ENCODE peak calls at places on chromosome X, in nine cellular contexts. One of them, this sample, is unnamed.

GRCh38 chrX:28586891-28587635 is at the start of gene IL1RAPL1:
- DNase-seq in spleen: no peak
- DNase-seq in bronchial epithelial cell: peak
- DNase-seq in upper lobe of left lung: no peak
- DNase-seq in transverse colon: no peak
- DNase-seq in naive thymus-derived CD4-positive, alpha-beta T cell: no peak
- DNase-seq in mucosa of descending colon: no peak
- DNase-seq in pancreas: no peak
- DNase-seq in astrocyte of the spinal cord: peak
- DNase-seq in this sample: peak

GRCh38 chrX:16826207-16826606 is 39.9 kb downstream of the TXLNG start:
- DNase-seq in spleen: no peak
- DNase-seq in bronchial epithelial cell: peak
- DNase-seq in upper lobe of left lung: no peak
- DNase-seq in transverse colon: no peak
- DNase-seq in naive thymus-derived CD4-positive, alpha-beta T cell: no peak
- DNase-seq in mucosa of descending colon: no peak
- DNase-seq in pancreas: no peak
- DNase-seq in astrocyte of the spinal cord: peak
- DNase-seq in this sample: no peak

GRCh38 chrX:7515681-7516413 is 327.1 kb upstream of the VCX start:
- DNase-seq in spleen: no peak
- DNase-seq in bronchial epithelial cell: peak
- DNase-seq in upper lobe of left lung: no peak
- DNase-seq in transverse colon: no peak
- DNase-seq in naive thymus-derived CD4-positive, alpha-beta T cell: no peak
- DNase-seq in mucosa of descending colon: no peak
- DNase-seq in pancreas: no peak
- DNase-seq in astrocyte of the spinal cord: no peak
- DNase-seq in this sample: no peak

GRCh38 chrX:44245730-44246129 is 97.7 kb downstream of the EFHC2 start:
- DNase-seq in spleen: no peak
- DNase-seq in bronchial epithelial cell: no peak
- DNase-seq in upper lobe of left lung: no peak
- DNase-seq in transverse colon: no peak
- DNase-seq in naive thymus-derived CD4-positive, alpha-beta T cell: peak
- DNase-seq in mucosa of descending colon: no peak
- DNase-seq in pancreas: no peak
- DNase-seq in astrocyte of the spinal cord: no peak
- DNase-seq in this sample: no peak

GRCh38 chrX:118773782-118774181 is 46.4 kb downstream of the IL13RA1 start:
- DNase-seq in spleen: no peak
- DNase-seq in bronchial epithelial cell: peak
- DNase-seq in upper lobe of left lung: peak
- DNase-seq in transverse colon: peak
- DNase-seq in naive thymus-derived CD4-positive, alpha-beta T cell: no peak
- DNase-seq in mucosa of descending colon: no peak
- DNase-seq in pancreas: no peak
- DNase-seq in astrocyte of the spinal cord: no peak
- DNase-seq in this sample: no peak

GRCh38 chrX:19028560-19028959 is 44.6 kb upstream of the PHKA2 start:
- DNase-seq in spleen: no peak
- DNase-seq in bronchial epithelial cell: no peak
- DNase-seq in upper lobe of left lung: no peak
- DNase-seq in transverse colon: no peak
- DNase-seq in naive thymus-derived CD4-positive, alpha-beta T cell: no peak
- DNase-seq in mucosa of descending colon: no peak
- DNase-seq in pancreas: no peak
- DNase-seq in astrocyte of the spinal cord: no peak
- DNase-seq in this sample: no peak

GRCh38 chrX:41014776-41015175 is 70.5 kb upstream of the USP9X start:
- DNase-seq in spleen: no peak
- DNase-seq in bronchial epithelial cell: peak
- DNase-seq in upper lobe of left lung: no peak
- DNase-seq in transverse colon: no peak
- DNase-seq in naive thymus-derived CD4-positive, alpha-beta T cell: no peak
- DNase-seq in mucosa of descending colon: no peak
- DNase-seq in pancreas: no peak
- DNase-seq in astrocyte of the spinal cord: no peak
- DNase-seq in this sample: no peak

GRCh38 chrX:48997455-48997854 is 4.6 kb downstream of the GRIPAP1 start:
- DNase-seq in spleen: no peak
- DNase-seq in bronchial epithelial cell: no peak
- DNase-seq in upper lobe of left lung: no peak
- DNase-seq in transverse colon: no peak
- DNase-seq in naive thymus-derived CD4-positive, alpha-beta T cell: no peak
- DNase-seq in mucosa of descending colon: no peak
- DNase-seq in pancreas: no peak
- DNase-seq in astrocyte of the spinal cord: no peak
- DNase-seq in this sample: no peak

GRCh38 chrX:40132751-40133150 is 35.0 kb upstream of the BCOR start:
- DNase-seq in spleen: no peak
- DNase-seq in bronchial epithelial cell: peak
- DNase-seq in upper lobe of left lung: peak
- DNase-seq in transverse colon: peak
- DNase-seq in naive thymus-derived CD4-positive, alpha-beta T cell: no peak
- DNase-seq in mucosa of descending colon: peak
- DNase-seq in pancreas: peak
- DNase-seq in astrocyte of the spinal cord: peak
- DNase-seq in this sample: no peak

GRCh38 chrX:150897371-150898319 is 823 bp downstream of the CD99L2 start:
- DNase-seq in spleen: peak
- DNase-seq in bronchial epithelial cell: no peak
- DNase-seq in upper lobe of left lung: peak
- DNase-seq in transverse colon: peak
- DNase-seq in naive thymus-derived CD4-positive, alpha-beta T cell: peak
- DNase-seq in mucosa of descending colon: peak
- DNase-seq in pancreas: no peak
- DNase-seq in astrocyte of the spinal cord: peak
- DNase-seq in this sample: no peak

GRCh38 chrX:53556868-53557267 is 122.7 kb upstream of the HSD17B10 start:
- DNase-seq in spleen: no peak
- DNase-seq in bronchial epithelial cell: no peak
- DNase-seq in upper lobe of left lung: no peak
- DNase-seq in transverse colon: no peak
- DNase-seq in naive thymus-derived CD4-positive, alpha-beta T cell: no peak
- DNase-seq in mucosa of descending colon: no peak
- DNase-seq in pancreas: no peak
- DNase-seq in astrocyte of the spinal cord: no peak
- DNase-seq in this sample: no peak

GRCh38 chrX:45889471-45889870 is 655.8 kb downstream of the ZNF674 start:
- DNase-seq in spleen: no peak
- DNase-seq in bronchial epithelial cell: peak
- DNase-seq in upper lobe of left lung: no peak
- DNase-seq in transverse colon: no peak
- DNase-seq in naive thymus-derived CD4-positive, alpha-beta T cell: no peak
- DNase-seq in mucosa of descending colon: no peak
- DNase-seq in pancreas: no peak
- DNase-seq in astrocyte of the spinal cord: peak
- DNase-seq in this sample: peak

GRCh38 chrX:106302304-106302703 is 134.2 kb downstream of the PWWP3B start:
- DNase-seq in spleen: no peak
- DNase-seq in bronchial epithelial cell: peak
- DNase-seq in upper lobe of left lung: no peak
- DNase-seq in transverse colon: no peak
- DNase-seq in naive thymus-derived CD4-positive, alpha-beta T cell: no peak
- DNase-seq in mucosa of descending colon: no peak
- DNase-seq in pancreas: no peak
- DNase-seq in astrocyte of the spinal cord: peak
- DNase-seq in this sample: no peak

GRCh38 chrX:108447303-108447702 is 7.7 kb downstream of the COL4A5 start:
- DNase-seq in spleen: no peak
- DNase-seq in bronchial epithelial cell: peak
- DNase-seq in upper lobe of left lung: no peak
- DNase-seq in transverse colon: no peak
- DNase-seq in naive thymus-derived CD4-positive, alpha-beta T cell: no peak
- DNase-seq in mucosa of descending colon: no peak
- DNase-seq in pancreas: no peak
- DNase-seq in astrocyte of the spinal cord: no peak
- DNase-seq in this sample: no peak

GRCh38 chrX:124194209-124194608 is 138.3 kb upstream of the TEX13D start:
- DNase-seq in spleen: no peak
- DNase-seq in bronchial epithelial cell: no peak
- DNase-seq in upper lobe of left lung: no peak
- DNase-seq in transverse colon: no peak
- DNase-seq in naive thymus-derived CD4-positive, alpha-beta T cell: no peak
- DNase-seq in mucosa of descending colon: no peak
- DNase-seq in pancreas: peak
- DNase-seq in astrocyte of the spinal cord: peak
- DNase-seq in this sample: no peak

GRCh38 chrX:30278365-30278764 is 30.8 kb downstream of the NR0B1 start:
- DNase-seq in spleen: no peak
- DNase-seq in bronchial epithelial cell: peak
- DNase-seq in upper lobe of left lung: no peak
- DNase-seq in transverse colon: no peak
- DNase-seq in naive thymus-derived CD4-positive, alpha-beta T cell: no peak
- DNase-seq in mucosa of descending colon: no peak
- DNase-seq in pancreas: no peak
- DNase-seq in astrocyte of the spinal cord: peak
- DNase-seq in this sample: no peak

GRCh38 chrX:115339441-115340025 is 50.0 kb downstream of the LUZP4 start:
- DNase-seq in spleen: no peak
- DNase-seq in bronchial epithelial cell: no peak
- DNase-seq in upper lobe of left lung: no peak
- DNase-seq in transverse colon: no peak
- DNase-seq in naive thymus-derived CD4-positive, alpha-beta T cell: no peak
- DNase-seq in mucosa of descending colon: no peak
- DNase-seq in pancreas: no peak
- DNase-seq in astrocyte of the spinal cord: no peak
- DNase-seq in this sample: peak

GRCh38 chrX:114152130-114152529 is 431.8 kb upstream of the HTR2C start:
- DNase-seq in spleen: no peak
- DNase-seq in bronchial epithelial cell: peak
- DNase-seq in upper lobe of left lung: no peak
- DNase-seq in transverse colon: no peak
- DNase-seq in naive thymus-derived CD4-positive, alpha-beta T cell: no peak
- DNase-seq in mucosa of descending colon: no peak
- DNase-seq in pancreas: no peak
- DNase-seq in astrocyte of the spinal cord: peak
- DNase-seq in this sample: no peak

GRCh38 chrX:50586407-50586806 is 115.8 kb upstream of the DGKK start:
- DNase-seq in spleen: no peak
- DNase-seq in bronchial epithelial cell: no peak
- DNase-seq in upper lobe of left lung: no peak
- DNase-seq in transverse colon: no peak
- DNase-seq in naive thymus-derived CD4-positive, alpha-beta T cell: no peak
- DNase-seq in mucosa of descending colon: no peak
- DNase-seq in pancreas: no peak
- DNase-seq in astrocyte of the spinal cord: no peak
- DNase-seq in this sample: no peak

DNA sequence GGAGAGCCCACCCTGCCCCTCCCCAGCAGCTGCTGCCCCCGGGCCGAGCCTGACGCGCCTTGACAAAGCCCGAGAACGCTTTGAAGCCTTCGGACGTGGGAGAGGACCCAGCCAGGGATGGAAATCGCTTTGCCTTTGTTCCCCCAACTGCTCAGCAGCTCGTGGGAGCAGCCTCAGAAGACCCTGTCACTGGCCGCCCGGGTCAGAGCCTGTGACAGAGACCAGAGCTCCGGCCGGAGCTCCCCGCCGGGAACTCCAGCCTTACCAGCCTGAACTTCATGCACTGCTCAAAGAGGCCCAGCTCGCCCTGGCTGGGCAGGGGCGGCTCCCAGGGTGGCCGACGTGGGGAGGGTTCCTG is 2.6 kb upstream of the SLC6A8 start:
- DNase-seq in spleen: peak
- DNase-seq in bronchial epithelial cell: no peak
- DNase-seq in upper lobe of left lung: no peak
- DNase-seq in transverse colon: no peak
- DNase-seq in naive thymus-derived CD4-positive, alpha-beta T cell: no peak
- DNase-seq in mucosa of descending colon: no peak
- DNase-seq in pancreas: no peak
- DNase-seq in astrocyte of the spinal cord: no peak
- DNase-seq in this sample: no peak
- H3K4me3 ChIP-seq in spleen: no peak
- H3K4me3 ChIP-seq in bronchial epithelial cell: no peak
- H3K4me3 ChIP-seq in upper lobe of left lung: no peak
- H3K4me3 ChIP-seq in transverse colon: no peak
- H3K4me3 ChIP-seq in naive thymus-derived CD4-positive, alpha-beta T cell: no peak
- H3K4me3 ChIP-seq in mucosa of descending colon: no peak
- H3K4me3 ChIP-seq in pancreas: no peak
- H3K4me3 ChIP-seq in astrocyte of the spinal cord: no peak
- H3K4me3 ChIP-seq in this sample: no peak

GRCh38 chrX:2694868-2695267 is 3.8 kb downstream of the CD99 start:
- DNase-seq in spleen: no peak
- DNase-seq in bronchial epithelial cell: no peak
- DNase-seq in upper lobe of left lung: no peak
- DNase-seq in transverse colon: no peak
- DNase-seq in naive thymus-derived CD4-positive, alpha-beta T cell: no peak
- DNase-seq in mucosa of descending colon: no peak
- DNase-seq in pancreas: no peak
- DNase-seq in astrocyte of the spinal cord: no peak
- DNase-seq in this sample: no peak
- H3K4me3 ChIP-seq in spleen: no peak
- H3K4me3 ChIP-seq in bronchial epithelial cell: no peak
- H3K4me3 ChIP-seq in upper lobe of left lung: peak
- H3K4me3 ChIP-seq in transverse colon: peak
- H3K4me3 ChIP-seq in naive thymus-derived CD4-positive, alpha-beta T cell: peak
- H3K4me3 ChIP-seq in mucosa of descending colon: no peak
- H3K4me3 ChIP-seq in pancreas: no peak
- H3K4me3 ChIP-seq in astrocyte of the spinal cord: no peak
- H3K4me3 ChIP-seq in this sample: peak

DNA sequence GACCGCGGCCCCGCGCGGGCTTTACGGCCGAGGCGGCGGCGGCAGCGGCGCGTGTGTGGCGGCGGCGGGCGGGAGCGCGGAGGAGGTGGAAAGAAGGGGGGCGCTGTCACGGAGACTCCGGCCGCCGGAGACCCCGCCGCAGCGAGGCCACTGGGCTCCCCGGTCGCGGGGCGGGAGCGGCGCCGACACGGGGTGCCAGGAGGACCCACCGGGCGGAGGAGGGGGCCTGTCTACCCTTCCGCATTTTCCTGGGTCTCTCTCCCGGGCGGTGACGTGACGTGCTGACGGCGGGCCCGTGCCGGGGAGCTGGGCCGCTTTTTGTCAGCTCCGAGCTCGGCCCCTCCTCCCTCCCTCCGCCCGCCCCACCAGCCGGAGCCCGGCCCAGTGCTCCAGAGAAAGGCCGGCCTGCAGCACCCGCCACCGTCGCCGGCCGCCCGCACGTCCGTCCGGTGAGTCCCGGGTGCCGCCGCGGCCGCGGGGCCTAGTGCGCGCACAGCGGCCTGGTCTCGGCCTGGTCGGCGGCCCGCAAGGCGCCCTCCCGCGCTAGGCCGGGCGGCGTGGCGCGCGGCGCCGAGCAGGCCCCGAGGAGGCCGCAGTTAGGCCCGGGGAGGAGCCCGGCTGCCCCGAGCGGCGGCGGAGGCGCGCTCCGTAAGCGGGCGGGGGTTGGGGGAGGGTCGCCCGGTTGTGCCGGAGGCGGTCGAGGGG is at the start of gene ZFX:
- DNase-seq in spleen: peak
- DNase-seq in bronchial epithelial cell: no peak
- DNase-seq in upper lobe of left lung: peak
- DNase-seq in transverse colon: peak
- DNase-seq in naive thymus-derived CD4-positive, alpha-beta T cell: peak
- DNase-seq in mucosa of descending colon: peak
- DNase-seq in pancreas: peak
- DNase-seq in astrocyte of the spinal cord: peak
- DNase-seq in this sample: no peak
- H3K4me3 ChIP-seq in spleen: peak
- H3K4me3 ChIP-seq in bronchial epithelial cell: peak
- H3K4me3 ChIP-seq in upper lobe of left lung: peak
- H3K4me3 ChIP-seq in transverse colon: peak
- H3K4me3 ChIP-seq in naive thymus-derived CD4-positive, alpha-beta T cell: peak
- H3K4me3 ChIP-seq in mucosa of descending colon: peak
- H3K4me3 ChIP-seq in pancreas: peak
- H3K4me3 ChIP-seq in astrocyte of the spinal cord: peak
- H3K4me3 ChIP-seq in this sample: peak

GRCh38 chrX:51614353-51614752 is 4.4 kb downstream of the CENPVL3 start:
- DNase-seq in spleen: no peak
- DNase-seq in bronchial epithelial cell: peak
- DNase-seq in upper lobe of left lung: no peak
- DNase-seq in transverse colon: no peak
- DNase-seq in naive thymus-derived CD4-positive, alpha-beta T cell: no peak
- DNase-seq in mucosa of descending colon: no peak
- DNase-seq in pancreas: no peak
- DNase-seq in astrocyte of the spinal cord: peak
- DNase-seq in this sample: no peak
- H3K4me3 ChIP-seq in spleen: no peak
- H3K4me3 ChIP-seq in bronchial epithelial cell: no peak
- H3K4me3 ChIP-seq in upper lobe of left lung: no peak
- H3K4me3 ChIP-seq in transverse colon: no peak
- H3K4me3 ChIP-seq in naive thymus-derived CD4-positive, alpha-beta T cell: no peak
- H3K4me3 ChIP-seq in mucosa of descending colon: no peak
- H3K4me3 ChIP-seq in pancreas: no peak
- H3K4me3 ChIP-seq in astrocyte of the spinal cord: no peak
- H3K4me3 ChIP-seq in this sample: no peak